ENCODE peak calls at places on chromosomes 11 and 22, in six cellular contexts. One of them, this sample, is unnamed. For H3K27me3 and H3K4me1, the result is how much of the 10 kb centered on the place peaks cover.

GRCh38 chr11:118047749-118048148 is 29.1 kb upstream of the TMPRSS4 start:
- DNase-seq in fibroblast of lung: no peak
- DNase-seq in ovary: no peak
- DNase-seq in sigmoid colon: no peak
- DNase-seq in naive thymus-derived CD4-positive, alpha-beta T cell: no peak
- DNase-seq in CD8-positive, alpha-beta memory T cell: no peak
- DNase-seq in this sample: no peak

GRCh38 chr22:19045094-19045493 is 77.1 kb downstream of the DGCR2 start:
- DNase-seq in fibroblast of lung: no peak
- DNase-seq in ovary: no peak
- DNase-seq in sigmoid colon: no peak
- DNase-seq in naive thymus-derived CD4-positive, alpha-beta T cell: no peak
- DNase-seq in CD8-positive, alpha-beta memory T cell: no peak
- DNase-seq in this sample: no peak

GRCh38 chr11:63805844-63806415 is 7.3 kb upstream of the SPINDOC start:
- DNase-seq in fibroblast of lung: no peak
- DNase-seq in ovary: no peak
- DNase-seq in sigmoid colon: no peak
- DNase-seq in naive thymus-derived CD4-positive, alpha-beta T cell: no peak
- DNase-seq in CD8-positive, alpha-beta memory T cell: no peak
- DNase-seq in this sample: no peak

GRCh38 chr11:123384116-123384515 is 46.0 kb upstream of the GRAMD1B start:
- DNase-seq in fibroblast of lung: no peak
- DNase-seq in ovary: no peak
- DNase-seq in sigmoid colon: no peak
- DNase-seq in naive thymus-derived CD4-positive, alpha-beta T cell: no peak
- DNase-seq in CD8-positive, alpha-beta memory T cell: no peak
- DNase-seq in this sample: no peak

GRCh38 chr22:45968751-45969413 is 8.1 kb downstream of the WNT7B start:
- DNase-seq in fibroblast of lung: peak
- DNase-seq in ovary: no peak
- DNase-seq in sigmoid colon: no peak
- DNase-seq in naive thymus-derived CD4-positive, alpha-beta T cell: no peak
- DNase-seq in CD8-positive, alpha-beta memory T cell: no peak
- DNase-seq in this sample: peak

GRCh38 chr11:37451903-37452302 is 853.9 kb upstream of the RAG2 start:
- DNase-seq in fibroblast of lung: no peak
- DNase-seq in ovary: no peak
- DNase-seq in sigmoid colon: no peak
- DNase-seq in naive thymus-derived CD4-positive, alpha-beta T cell: no peak
- DNase-seq in CD8-positive, alpha-beta memory T cell: no peak
- DNase-seq in this sample: no peak

GRCh38 chr11:33987975-33988580 is 63.5 kb upstream of the CAPRIN1 start:
- DNase-seq in fibroblast of lung: peak
- DNase-seq in ovary: peak
- DNase-seq in sigmoid colon: peak
- DNase-seq in naive thymus-derived CD4-positive, alpha-beta T cell: peak
- DNase-seq in CD8-positive, alpha-beta memory T cell: peak
- DNase-seq in this sample: no peak

GRCh38 chr11:134120143-134120850 is 51.4 kb downstream of the JAM3 start:
- DNase-seq in fibroblast of lung: peak
- DNase-seq in ovary: peak
- DNase-seq in sigmoid colon: peak
- DNase-seq in naive thymus-derived CD4-positive, alpha-beta T cell: no peak
- DNase-seq in CD8-positive, alpha-beta memory T cell: no peak
- DNase-seq in this sample: peak

GRCh38 chr11:74863410-74863809 is 85.5 kb downstream of the XRRA1 start:
- DNase-seq in fibroblast of lung: no peak
- DNase-seq in ovary: no peak
- DNase-seq in sigmoid colon: no peak
- DNase-seq in naive thymus-derived CD4-positive, alpha-beta T cell: no peak
- DNase-seq in CD8-positive, alpha-beta memory T cell: no peak
- DNase-seq in this sample: no peak

GRCh38 chr11:43327987-43328386 is 16.2 kb downstream of the API5 start:
- DNase-seq in fibroblast of lung: peak
- DNase-seq in ovary: no peak
- DNase-seq in sigmoid colon: no peak
- DNase-seq in naive thymus-derived CD4-positive, alpha-beta T cell: no peak
- DNase-seq in CD8-positive, alpha-beta memory T cell: no peak
- DNase-seq in this sample: peak

GRCh38 chr11:76207642-76208378 is 1.5 kb upstream of the WNT11 start:
- DNase-seq in fibroblast of lung: peak
- DNase-seq in ovary: peak
- DNase-seq in sigmoid colon: peak
- DNase-seq in naive thymus-derived CD4-positive, alpha-beta T cell: peak
- DNase-seq in CD8-positive, alpha-beta memory T cell: peak
- DNase-seq in this sample: peak

GRCh38 chr22:35868938-35869337 is 151.3 kb downstream of the APOL5 start:
- DNase-seq in fibroblast of lung: no peak
- DNase-seq in ovary: no peak
- DNase-seq in sigmoid colon: no peak
- DNase-seq in naive thymus-derived CD4-positive, alpha-beta T cell: no peak
- DNase-seq in CD8-positive, alpha-beta memory T cell: no peak
- DNase-seq in this sample: peak

GRCh38 chr11:79447039-79447438 is 6.2 kb upstream of the TENM4 start:
- DNase-seq in fibroblast of lung: no peak
- DNase-seq in ovary: no peak
- DNase-seq in sigmoid colon: no peak
- DNase-seq in naive thymus-derived CD4-positive, alpha-beta T cell: no peak
- DNase-seq in CD8-positive, alpha-beta memory T cell: no peak
- DNase-seq in this sample: no peak

GRCh38 chr11:87604350-87604749 is 566.6 kb downstream of the TMEM135 start:
- DNase-seq in fibroblast of lung: no peak
- DNase-seq in ovary: no peak
- DNase-seq in sigmoid colon: no peak
- DNase-seq in naive thymus-derived CD4-positive, alpha-beta T cell: no peak
- DNase-seq in CD8-positive, alpha-beta memory T cell: no peak
- DNase-seq in this sample: peak

GRCh38 chr22:38012604-38013072 is 28.3 kb upstream of the SOX10 start:
- DNase-seq in fibroblast of lung: peak
- DNase-seq in ovary: no peak
- DNase-seq in sigmoid colon: no peak
- DNase-seq in naive thymus-derived CD4-positive, alpha-beta T cell: no peak
- DNase-seq in CD8-positive, alpha-beta memory T cell: no peak
- DNase-seq in this sample: no peak

GRCh38 chr22:17346578-17346977 is 22.7 kb upstream of the CECR2 start:
- DNase-seq in fibroblast of lung: no peak
- DNase-seq in ovary: no peak
- DNase-seq in sigmoid colon: no peak
- DNase-seq in naive thymus-derived CD4-positive, alpha-beta T cell: no peak
- DNase-seq in CD8-positive, alpha-beta memory T cell: no peak
- DNase-seq in this sample: no peak

GRCh38 chr11:111737877-111738205 is 28.3 kb downstream of the PPP2R1B start:
- DNase-seq in fibroblast of lung: no peak
- DNase-seq in ovary: no peak
- DNase-seq in sigmoid colon: peak
- DNase-seq in naive thymus-derived CD4-positive, alpha-beta T cell: no peak
- DNase-seq in CD8-positive, alpha-beta memory T cell: no peak
- DNase-seq in this sample: no peak

GRCh38 chr11:14611939-14612338 is 31.7 kb upstream of the PDE3B start:
- DNase-seq in fibroblast of lung: peak
- DNase-seq in ovary: no peak
- DNase-seq in sigmoid colon: no peak
- DNase-seq in naive thymus-derived CD4-positive, alpha-beta T cell: no peak
- DNase-seq in CD8-positive, alpha-beta memory T cell: no peak
- DNase-seq in this sample: no peak

GRCh38 chr22:44555597-44555996 is 57.6 kb upstream of the RTL6 start:
- DNase-seq in fibroblast of lung: no peak
- DNase-seq in ovary: no peak
- DNase-seq in sigmoid colon: no peak
- DNase-seq in naive thymus-derived CD4-positive, alpha-beta T cell: no peak
- DNase-seq in CD8-positive, alpha-beta memory T cell: no peak
- DNase-seq in this sample: no peak

GRCh38 chr11:69832561-69833413 is 13.6 kb upstream of the FGF3 start:
- DNase-seq in fibroblast of lung: no peak
- DNase-seq in ovary: no peak
- DNase-seq in sigmoid colon: peak
- DNase-seq in naive thymus-derived CD4-positive, alpha-beta T cell: no peak
- DNase-seq in CD8-positive, alpha-beta memory T cell: no peak
- DNase-seq in this sample: no peak

GRCh38 chr22:17103351-17103750 is 17.8 kb downstream of the TMEM121B start:
- DNase-seq in fibroblast of lung: no peak
- DNase-seq in ovary: no peak
- DNase-seq in sigmoid colon: peak
- DNase-seq in naive thymus-derived CD4-positive, alpha-beta T cell: no peak
- DNase-seq in CD8-positive, alpha-beta memory T cell: no peak
- DNase-seq in this sample: no peak

GRCh38 chr11:86116386-86116726 is 47.5 kb upstream of the PICALM start:
- DNase-seq in fibroblast of lung: peak
- DNase-seq in ovary: no peak
- DNase-seq in sigmoid colon: no peak
- DNase-seq in naive thymus-derived CD4-positive, alpha-beta T cell: no peak
- DNase-seq in CD8-positive, alpha-beta memory T cell: no peak
- DNase-seq in this sample: peak

GRCh38 chr11:11864332-11864731 is 22.6 kb downstream of the USP47 start:
- DNase-seq in fibroblast of lung: no peak
- DNase-seq in ovary: no peak
- DNase-seq in sigmoid colon: no peak
- DNase-seq in naive thymus-derived CD4-positive, alpha-beta T cell: no peak
- DNase-seq in CD8-positive, alpha-beta memory T cell: no peak
- DNase-seq in this sample: no peak

GRCh38 chr11:1667906-1668305 is 29.1 kb upstream of the KRTAP5-6 start:
- DNase-seq in fibroblast of lung: no peak
- DNase-seq in ovary: no peak
- DNase-seq in sigmoid colon: no peak
- DNase-seq in naive thymus-derived CD4-positive, alpha-beta T cell: no peak
- DNase-seq in CD8-positive, alpha-beta memory T cell: no peak
- DNase-seq in this sample: no peak

GRCh38 chr11:8094656-8095055 is 13.6 kb downstream of the TUB start:
- DNase-seq in fibroblast of lung: no peak
- DNase-seq in ovary: no peak
- DNase-seq in sigmoid colon: peak
- DNase-seq in naive thymus-derived CD4-positive, alpha-beta T cell: no peak
- DNase-seq in CD8-positive, alpha-beta memory T cell: no peak
- DNase-seq in this sample: no peak
- H3K27ac ChIP-seq in fibroblast of lung: no peak
- H3K27ac ChIP-seq in ovary: no peak
- H3K27ac ChIP-seq in sigmoid colon: no peak
- H3K27ac ChIP-seq in naive thymus-derived CD4-positive, alpha-beta T cell: no peak
- H3K27ac ChIP-seq in CD8-positive, alpha-beta memory T cell: no peak
- H3K27ac ChIP-seq in this sample: no peak

DNA sequence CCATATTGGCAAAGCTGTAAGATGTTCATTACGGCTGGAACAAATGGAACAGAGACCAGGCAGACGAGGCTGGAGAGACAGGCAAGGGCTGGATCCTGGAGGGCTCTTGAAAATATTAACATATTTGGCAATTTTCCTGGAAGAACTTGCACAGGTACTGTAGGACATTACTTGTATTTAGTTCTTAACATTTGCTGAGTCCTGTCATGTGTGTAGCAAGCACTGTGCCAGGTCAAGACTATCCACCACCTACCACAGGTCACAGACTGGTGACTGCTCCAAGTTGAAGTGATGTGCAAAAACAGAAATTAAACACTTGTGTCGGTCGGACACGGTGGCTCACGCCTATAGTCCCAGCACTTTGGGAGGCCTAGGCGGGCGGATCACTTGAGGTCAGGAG is 58.7 kb upstream of the TNRC6B start:
- DNase-seq in fibroblast of lung: no peak
- DNase-seq in ovary: no peak
- DNase-seq in sigmoid colon: no peak
- DNase-seq in naive thymus-derived CD4-positive, alpha-beta T cell: no peak
- DNase-seq in CD8-positive, alpha-beta memory T cell: no peak
- DNase-seq in this sample: no peak
- H3K27me3 ChIP-seq in fibroblast of lung: under half
- H3K27me3 ChIP-seq in ovary: under half
- H3K27me3 ChIP-seq in sigmoid colon: under half
- H3K27me3 ChIP-seq in naive thymus-derived CD4-positive, alpha-beta T cell: under half
- H3K27me3 ChIP-seq in CD8-positive, alpha-beta memory T cell: under half
- H3K27me3 ChIP-seq in this sample: under half

DNA sequence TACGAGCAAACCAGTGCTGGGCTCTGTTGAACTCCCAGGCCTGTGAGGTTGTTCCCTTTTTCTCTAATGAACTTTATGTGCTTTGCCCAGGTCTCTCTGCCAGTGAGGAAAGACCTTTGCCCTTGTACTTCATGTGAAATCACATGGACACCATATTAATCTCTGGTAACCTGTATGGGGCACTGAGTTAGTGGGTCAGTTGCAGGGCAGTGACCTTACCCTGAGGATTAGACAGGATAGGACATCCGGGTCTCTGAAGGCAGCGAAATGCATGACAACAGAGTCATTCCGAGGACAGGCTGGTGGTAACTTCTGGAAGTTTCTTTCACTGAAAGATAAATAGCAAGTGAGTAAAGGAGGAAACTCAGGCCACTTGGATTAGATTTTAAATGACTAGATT is 93.7 kb downstream of the ZBTB16 start:
- DNase-seq in fibroblast of lung: no peak
- DNase-seq in ovary: no peak
- DNase-seq in sigmoid colon: peak
- DNase-seq in naive thymus-derived CD4-positive, alpha-beta T cell: no peak
- DNase-seq in CD8-positive, alpha-beta memory T cell: no peak
- DNase-seq in this sample: no peak
- H3K4me1 ChIP-seq in fibroblast of lung: under half
- H3K4me1 ChIP-seq in ovary: under half
- H3K4me1 ChIP-seq in sigmoid colon: half or more
- H3K4me1 ChIP-seq in naive thymus-derived CD4-positive, alpha-beta T cell: under half
- H3K4me1 ChIP-seq in CD8-positive, alpha-beta memory T cell: under half
- H3K4me1 ChIP-seq in this sample: under half

DNA sequence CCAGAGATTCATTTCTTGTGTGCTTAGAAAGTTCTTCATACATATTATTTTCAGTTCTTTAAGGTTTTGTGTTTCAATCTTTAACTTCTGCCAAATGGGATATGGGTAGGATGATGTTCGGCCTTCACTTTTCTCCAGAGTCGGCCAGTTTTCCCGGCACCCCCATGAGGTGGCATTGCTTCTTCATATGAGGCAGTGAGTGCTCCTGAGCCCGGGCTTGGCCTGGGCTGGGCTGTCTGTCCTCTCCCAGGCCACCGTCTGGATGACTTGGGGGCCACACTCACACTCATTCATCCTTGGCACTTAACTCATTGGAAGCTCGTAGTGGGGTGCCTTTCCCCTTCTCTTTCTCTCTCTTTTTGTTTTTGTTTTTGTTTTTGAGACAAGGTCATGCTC is 23.8 kb downstream of the FADS2 start:
- DNase-seq in fibroblast of lung: no peak
- DNase-seq in ovary: no peak
- DNase-seq in sigmoid colon: no peak
- DNase-seq in naive thymus-derived CD4-positive, alpha-beta T cell: no peak
- DNase-seq in CD8-positive, alpha-beta memory T cell: no peak
- DNase-seq in this sample: no peak
- H3K27ac ChIP-seq in fibroblast of lung: no peak
- H3K27ac ChIP-seq in ovary: no peak
- H3K27ac ChIP-seq in sigmoid colon: no peak
- H3K27ac ChIP-seq in naive thymus-derived CD4-positive, alpha-beta T cell: no peak
- H3K27ac ChIP-seq in CD8-positive, alpha-beta memory T cell: no peak
- H3K27ac ChIP-seq in this sample: no peak

GRCh38 chr22:48943567-48944432 is 883.9 kb downstream of the BRD1 start:
- DNase-seq in fibroblast of lung: no peak
- DNase-seq in ovary: no peak
- DNase-seq in sigmoid colon: peak
- DNase-seq in naive thymus-derived CD4-positive, alpha-beta T cell: no peak
- DNase-seq in CD8-positive, alpha-beta memory T cell: no peak
- DNase-seq in this sample: no peak
- H3K27me3 ChIP-seq in fibroblast of lung: under half
- H3K27me3 ChIP-seq in ovary: under half
- H3K27me3 ChIP-seq in sigmoid colon: under half
- H3K27me3 ChIP-seq in naive thymus-derived CD4-positive, alpha-beta T cell: under half
- H3K27me3 ChIP-seq in CD8-positive, alpha-beta memory T cell: under half
- H3K27me3 ChIP-seq in this sample: under half